ENCODE peak calls at places on chromosomes 4 and X, in nine cellular contexts. X, J, C, K, Q, S, Y, F and L are unnamed samples.

GRCh38 chrX:45515262-45516215 is 314.9 kb upstream of the DIPK2B start:
- DNase-seq in X (peak; percentile 50), J (no peak), C (peak; percentile 14), K (peak; percentile 21), Q (no peak), S (peak; percentile 93), Y (peak; percentile 63), F (peak; percentile 82), L (no peak)

GRCh38 chr4:95761441-95761840 is 78.5 kb upstream of the PDHA2 start:
- DNase-seq in X (peak; percentile 33), J (no peak), C (no peak), K (no peak), Q (no peak), S (no peak), Y (no peak), F (peak; percentile 54), L (no peak)

GRCh38 chr4:85901500-85901899 is 426.6 kb downstream of the ARHGAP24 start:
- DNase-seq in X (no peak), J (no peak), C (no peak), K (no peak), Q (no peak), S (no peak), Y (no peak), F (no peak), L (no peak)

GRCh38 chrX:130301405-130301804 is 32.7 kb upstream of the ZNF280C start:
- DNase-seq in X (no peak), J (no peak), C (no peak), K (no peak), Q (no peak), S (no peak), Y (no peak), F (no peak), L (no peak)

GRCh38 chrX:39921838-39922237 is 175.9 kb downstream of the BCOR start:
- DNase-seq in X (no peak), J (no peak), C (no peak), K (no peak), Q (no peak), S (no peak), Y (no peak), F (no peak), L (no peak)

GRCh38 chr4:183984561-183984960 is 79.5 kb downstream of the STOX2 start:
- DNase-seq in X (no peak), J (no peak), C (no peak), K (no peak), Q (no peak), S (no peak), Y (no peak), F (no peak), L (no peak)

GRCh38 chr4:183163135-183163534 is 64.1 kb downstream of the WWC2 start:
- DNase-seq in X (no peak), J (no peak), C (no peak), K (no peak), Q (no peak), S (no peak), Y (no peak), F (no peak), L (no peak)

GRCh38 chr4:127545271-127545670 is 87.5 kb upstream of the INTU start:
- DNase-seq in X (no peak), J (no peak), C (no peak), K (no peak), Q (no peak), S (no peak), Y (no peak), F (no peak), L (no peak)

GRCh38 chrX:7711167-7711566 is 131.8 kb upstream of the VCX start:
- DNase-seq in X (no peak), J (no peak), C (no peak), K (no peak), Q (no peak), S (no peak), Y (peak; percentile 13), F (no peak), L (no peak)

GRCh38 chr4:88447339-88447738 is 9.6 kb upstream of the HERC5 start:
- DNase-seq in X (no peak), J (no peak), C (no peak), K (no peak), Q (no peak), S (no peak), Y (no peak), F (no peak), L (no peak)

GRCh38 chr4:167234388-167234881 is at the start of gene SPOCK3:
- DNase-seq in X (no peak), J (peak; percentile 70), C (peak; percentile 57), K (peak; percentile 30), Q (no peak), S (no peak), Y (no peak), F (peak; percentile 49), L (no peak)

GRCh38 chr4:55075823-55076418 is 49.5 kb downstream of the KDR start:
- DNase-seq in X (no peak), J (no peak), C (no peak), K (peak; percentile 16), Q (no peak), S (no peak), Y (no peak), F (no peak), L (no peak)

GRCh38 chrX:115226929-115227328 is 7.0 kb downstream of the LRCH2 start:
- DNase-seq in X (no peak), J (no peak), C (peak; percentile 13), K (peak; percentile 64), Q (no peak), S (peak; percentile 5), Y (no peak), F (no peak), L (no peak)

GRCh38 chrX:31429915-31430314 is 358.1 kb upstream of the FTHL17 start:
- DNase-seq in X (no peak), J (no peak), C (no peak), K (no peak), Q (no peak), S (no peak), Y (no peak), F (no peak), L (no peak)